ENCODE peak calls at places on chromosomes 12 and 14, in six cellular contexts. One of them, this sample, is unnamed.

GRCh38 chr14:77561881-77562280 is 54.6 kb downstream of the SPTLC2 start:
- DNase-seq in fibroblast of lung: no peak
- DNase-seq in BE2C: no peak
- DNase-seq in NT2/D1: no peak
- DNase-seq in aorta: no peak
- DNase-seq in mammary epithelial cell: no peak
- DNase-seq in this sample: no peak

GRCh38 chr12:97530237-97530636 is 67.6 kb downstream of the RMST start:
- DNase-seq in fibroblast of lung: no peak
- DNase-seq in mammary epithelial cell: no peak
- DNase-seq in BE2C: no peak
- DNase-seq in aorta: no peak
- DNase-seq in NT2/D1: no peak
- DNase-seq in this sample: no peak

GRCh38 chr12:101620762-101621133 is 26.0 kb downstream of the MYBPC1 start:
- DNase-seq in mammary epithelial cell: no peak
- DNase-seq in NT2/D1: no peak
- DNase-seq in aorta: no peak
- DNase-seq in BE2C: no peak
- DNase-seq in fibroblast of lung: no peak
- DNase-seq in this sample: no peak

GRCh38 chr14:99593971-99594841 is 9.8 kb downstream of the CCDC85C start:
- DNase-seq in mammary epithelial cell: no peak
- DNase-seq in fibroblast of lung: no peak
- DNase-seq in NT2/D1: no peak
- DNase-seq in BE2C: no peak
- DNase-seq in aorta: no peak
- DNase-seq in this sample: no peak

GRCh38 chr12:131380220-131380957 is 330.5 kb upstream of the SFSWAP start:
- DNase-seq in fibroblast of lung: no peak
- DNase-seq in aorta: no peak
- DNase-seq in mammary epithelial cell: no peak
- DNase-seq in BE2C: no peak
- DNase-seq in NT2/D1: no peak
- DNase-seq in this sample: peak; percentile 56

GRCh38 chr12:121767525-121768016 is 25.9 kb downstream of the RHOF start:
- DNase-seq in mammary epithelial cell: no peak
- DNase-seq in aorta: peak; percentile 87
- DNase-seq in NT2/D1: no peak
- DNase-seq in fibroblast of lung: peak; percentile 73
- DNase-seq in BE2C: peak; percentile 86
- DNase-seq in this sample: peak; percentile 89

GRCh38 chr14:36451346-36452065 is 68.5 kb downstream of the NKX2-1 start:
- DNase-seq in NT2/D1: no peak
- DNase-seq in BE2C: no peak
- DNase-seq in aorta: no peak
- DNase-seq in mammary epithelial cell: no peak
- DNase-seq in fibroblast of lung: no peak
- DNase-seq in this sample: no peak

GRCh38 chr12:85568395-85569103 is 267.7 kb downstream of the RASSF9 start:
- DNase-seq in BE2C: no peak
- DNase-seq in fibroblast of lung: no peak
- DNase-seq in NT2/D1: no peak
- DNase-seq in aorta: no peak
- DNase-seq in mammary epithelial cell: peak; percentile 69
- DNase-seq in this sample: no peak

GRCh38 chr12:90085491-90086274 is 377.0 kb upstream of the ATP2B1 start:
- DNase-seq in mammary epithelial cell: peak; percentile 42
- DNase-seq in fibroblast of lung: peak; percentile 88
- DNase-seq in aorta: no peak
- DNase-seq in BE2C: no peak
- DNase-seq in NT2/D1: no peak
- DNase-seq in this sample: no peak

GRCh38 chr12:32804301-32804700 is 48.6 kb upstream of the YARS2 start:
- DNase-seq in NT2/D1: no peak
- DNase-seq in BE2C: no peak
- DNase-seq in aorta: no peak
- DNase-seq in mammary epithelial cell: no peak
- DNase-seq in fibroblast of lung: no peak
- DNase-seq in this sample: no peak

GRCh38 chr12:11730299-11731041 is 81.0 kb downstream of the ETV6 start:
- DNase-seq in BE2C: no peak
- DNase-seq in NT2/D1: no peak
- DNase-seq in aorta: no peak
- DNase-seq in mammary epithelial cell: peak; percentile 73
- DNase-seq in fibroblast of lung: no peak
- DNase-seq in this sample: no peak

GRCh38 chr12:12557733-12558132 is 4.9 kb downstream of the DUSP16 start:
- DNase-seq in NT2/D1: no peak
- DNase-seq in BE2C: no peak
- DNase-seq in aorta: no peak
- DNase-seq in mammary epithelial cell: no peak
- DNase-seq in fibroblast of lung: no peak
- DNase-seq in this sample: no peak

GRCh38 chr14:97994020-97994531 is 1196.9 kb downstream of the VRK1 start:
- DNase-seq in BE2C: no peak
- DNase-seq in NT2/D1: no peak
- DNase-seq in aorta: no peak
- DNase-seq in fibroblast of lung: no peak
- DNase-seq in mammary epithelial cell: no peak
- DNase-seq in this sample: no peak

DNA sequence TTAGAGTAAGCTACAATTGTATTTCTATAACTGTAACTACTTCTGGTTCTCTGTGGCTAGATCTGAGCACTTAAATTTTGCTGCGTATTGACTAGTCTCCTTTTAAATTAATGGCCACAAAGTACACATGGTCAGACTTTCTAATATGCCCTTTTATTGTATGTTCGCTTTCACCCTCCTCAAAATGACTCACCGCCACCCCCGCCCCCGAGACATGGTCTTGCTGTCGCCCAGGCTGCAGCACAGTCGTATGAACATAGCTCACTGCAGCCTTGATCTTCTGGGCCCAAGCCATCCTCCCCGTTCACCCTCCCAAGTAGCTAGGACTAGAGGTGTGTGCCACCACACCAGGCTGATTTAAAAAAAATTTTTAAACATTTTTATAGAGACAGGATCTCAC is 11.8 kb downstream of the MTERF2 start:
- DNase-seq in fibroblast of lung: no peak
- DNase-seq in aorta: no peak
- DNase-seq in mammary epithelial cell: no peak
- DNase-seq in NT2/D1: no peak
- DNase-seq in BE2C: no peak
- DNase-seq in this sample: no peak
- H3K36me3 ChIP-seq in fibroblast of lung: peaks cover 6% of the 10 kb centered on the region
- H3K36me3 ChIP-seq in aorta: peaks cover 7% of the 10 kb centered on the region
- H3K36me3 ChIP-seq in mammary epithelial cell: peaks cover 24% of the 10 kb centered on the region
- H3K36me3 ChIP-seq in NT2/D1: peaks cover 39% of the 10 kb centered on the region
- H3K36me3 ChIP-seq in BE2C: no peaks in the 10 kb centered on the region
- H3K36me3 ChIP-seq in this sample: peaks cover 17% of the 10 kb centered on the region

DNA sequence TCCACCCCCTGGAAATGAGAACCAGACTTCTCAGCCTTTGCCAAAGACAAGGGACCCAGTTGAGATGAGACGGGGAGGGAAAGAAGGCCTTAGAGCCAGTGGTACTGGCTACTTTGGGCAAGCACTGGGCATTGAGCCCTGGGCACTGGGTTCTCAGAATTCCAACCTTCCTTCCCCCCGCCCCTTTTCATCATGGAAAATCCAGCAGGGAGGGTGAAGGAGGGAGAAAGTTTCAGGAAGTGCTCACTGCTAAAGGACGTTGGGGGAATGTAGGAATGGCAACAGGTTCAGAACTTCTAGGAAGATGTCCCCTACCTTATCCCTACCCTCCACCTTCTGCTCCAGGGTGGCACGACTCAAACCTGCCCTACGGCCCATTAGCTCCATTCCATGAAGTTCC is 4.2 kb upstream of the TNS2 start:
- DNase-seq in fibroblast of lung: no peak
- DNase-seq in mammary epithelial cell: no peak
- DNase-seq in BE2C: no peak
- DNase-seq in NT2/D1: no peak
- DNase-seq in aorta: peak; percentile 84
- DNase-seq in this sample: peak; percentile 92
- H3K4me3 ChIP-seq in fibroblast of lung: peak overlapping the region; percentile 76
- H3K4me3 ChIP-seq in mammary epithelial cell: no peak overlapping the region
- H3K4me3 ChIP-seq in BE2C: no peak overlapping the region
- H3K4me3 ChIP-seq in NT2/D1: peak overlapping the region; percentile 83
- H3K4me3 ChIP-seq in aorta: peak overlapping the region; percentile 58
- H3K4me3 ChIP-seq in this sample: peak overlapping the region; percentile 71

GRCh38 chr12:6469609-6470374 is 685 bp downstream of the VAMP1 start:
- DNase-seq in NT2/D1: no peak
- DNase-seq in BE2C: no peak
- DNase-seq in fibroblast of lung: peak; percentile 10
- DNase-seq in mammary epithelial cell: no peak
- DNase-seq in aorta: peak; percentile 77
- DNase-seq in this sample: no peak

GRCh38 chr12:6470375-6471163 is at the start of gene VAMP1:
- DNase-seq in mammary epithelial cell: peak; percentile 97
- DNase-seq in BE2C: peak; percentile 99
- DNase-seq in fibroblast of lung: peak; percentile 97
- DNase-seq in aorta: peak; percentile 99
- DNase-seq in NT2/D1: peak; percentile 100
- DNase-seq in this sample: peak; percentile 99

GRCh38 chr12:6468283-6468575 is 2.2 kb downstream of the VAMP1 start:
- DNase-seq in mammary epithelial cell: no peak
- DNase-seq in fibroblast of lung: peak; percentile 33
- DNase-seq in aorta: no peak
- DNase-seq in NT2/D1: no peak
- DNase-seq in BE2C: no peak
- DNase-seq in this sample: no peak

GRCh38 chr12:6471992-6472366 is 1.5 kb upstream of the VAMP1 start:
- DNase-seq in BE2C: no peak
- DNase-seq in NT2/D1: no peak
- DNase-seq in aorta: no peak
- DNase-seq in fibroblast of lung: no peak
- DNase-seq in mammary epithelial cell: peak; percentile 49
- DNase-seq in this sample: no peak

GRCh38 chr12:6469092-6469491 is 1.4 kb downstream of the VAMP1 start:
- DNase-seq in aorta: peak; percentile 33
- DNase-seq in NT2/D1: no peak
- DNase-seq in mammary epithelial cell: no peak
- DNase-seq in BE2C: no peak
- DNase-seq in fibroblast of lung: no peak
- DNase-seq in this sample: no peak
- H3K36me3 ChIP-seq in aorta: no peaks in the 10 kb centered on the region
- H3K36me3 ChIP-seq in NT2/D1: peaks cover 45% of the 10 kb centered on the region
- H3K36me3 ChIP-seq in mammary epithelial cell: no peaks in the 10 kb centered on the region
- H3K36me3 ChIP-seq in BE2C: peaks cover 16% of the 10 kb centered on the region
- H3K36me3 ChIP-seq in fibroblast of lung: peaks cover 10% of the 10 kb centered on the region
- H3K36me3 ChIP-seq in this sample: peaks cover 13% of the 10 kb centered on the region

GRCh38 chr12:104507672-104508071 is 50.9 kb downstream of the CHST11 start:
- DNase-seq in BE2C: peak; percentile 28
- DNase-seq in mammary epithelial cell: no peak
- DNase-seq in fibroblast of lung: no peak
- DNase-seq in aorta: no peak
- DNase-seq in NT2/D1: no peak
- DNase-seq in this sample: no peak
- H3K4me3 ChIP-seq in BE2C: no peak overlapping the region
- H3K4me3 ChIP-seq in mammary epithelial cell: no peak overlapping the region
- H3K4me3 ChIP-seq in fibroblast of lung: no peak overlapping the region
- H3K4me3 ChIP-seq in aorta: no peak overlapping the region
- H3K4me3 ChIP-seq in NT2/D1: no peak overlapping the region
- H3K4me3 ChIP-seq in this sample: no peak overlapping the region

DNA sequence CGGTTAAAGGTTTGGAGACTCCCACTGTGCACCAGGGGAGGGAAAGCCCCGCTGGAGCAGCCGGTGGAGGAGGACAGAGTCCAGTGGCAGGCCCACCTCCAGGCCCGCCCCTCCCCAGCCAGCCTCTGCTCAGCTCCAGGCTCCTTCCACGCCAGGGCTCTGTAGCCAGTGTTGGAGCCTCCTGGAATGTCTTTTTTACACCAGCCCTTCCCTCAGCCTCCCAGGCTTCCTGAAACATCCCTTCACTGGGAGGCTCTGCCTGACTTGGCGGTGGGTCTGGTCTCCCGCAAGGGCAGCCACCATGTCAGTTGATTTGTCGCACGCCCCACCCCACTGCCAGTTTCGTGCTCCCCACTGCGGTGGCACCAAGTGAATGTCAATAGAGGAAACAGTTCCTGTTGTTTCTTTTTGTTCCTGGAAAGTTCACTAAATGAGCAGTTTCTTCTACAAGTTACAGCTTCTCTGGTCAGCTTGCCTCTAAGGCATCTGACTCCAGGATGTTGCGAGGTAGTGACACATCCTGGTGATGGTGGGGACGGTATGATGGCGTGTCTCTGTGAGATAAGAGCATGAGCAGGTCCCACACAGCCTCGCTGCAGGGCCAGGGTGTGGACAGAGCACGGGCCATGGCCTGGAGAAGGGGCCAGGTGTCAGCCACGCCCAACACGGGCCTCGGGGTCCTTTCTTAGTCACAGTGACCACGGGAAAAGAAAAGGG is 79.7 kb upstream of the DYNC1H1 start:
- DNase-seq in NT2/D1: no peak
- DNase-seq in aorta: no peak
- DNase-seq in BE2C: no peak
- DNase-seq in fibroblast of lung: no peak
- DNase-seq in mammary epithelial cell: no peak
- DNase-seq in this sample: no peak
- H3K36me3 ChIP-seq in NT2/D1: peaks cover 52% of the 10 kb centered on the region
- H3K36me3 ChIP-seq in aorta: peaks cover 5% of the 10 kb centered on the region
- H3K36me3 ChIP-seq in BE2C: peaks cover 79% of the 10 kb centered on the region
- H3K36me3 ChIP-seq in fibroblast of lung: peaks cover 5% of the 10 kb centered on the region
- H3K36me3 ChIP-seq in mammary epithelial cell: peaks cover 11% of the 10 kb centered on the region
- H3K36me3 ChIP-seq in this sample: peaks cover 63% of the 10 kb centered on the region

GRCh38 chr12:68815928-68816800 is 8.2 kb downstream of the MDM2 start:
- DNase-seq in aorta: no peak
- DNase-seq in fibroblast of lung: no peak
- DNase-seq in NT2/D1: no peak
- DNase-seq in mammary epithelial cell: no peak
- DNase-seq in BE2C: no peak
- DNase-seq in this sample: no peak
- H3K4me3 ChIP-seq in aorta: no peak overlapping the region
- H3K4me3 ChIP-seq in fibroblast of lung: no peak overlapping the region
- H3K4me3 ChIP-seq in NT2/D1: no peak overlapping the region
- H3K4me3 ChIP-seq in mammary epithelial cell: no peak overlapping the region
- H3K4me3 ChIP-seq in BE2C: no peak overlapping the region
- H3K4me3 ChIP-seq in this sample: no peak overlapping the region

This sample was measured in tibial artery.